ENCODE peak calls at places on chromosomes 5 and 9, in five cellular contexts. One of them, this sample, is unnamed.

GRCh38 chr9:117552811-117553210 is 138.0 kb upstream of the ASTN2 start:
- DNase-seq in CD8-positive, alpha-beta memory T cell: no peak
- DNase-seq in heart left ventricle: no peak
- DNase-seq in sigmoid colon: no peak
- DNase-seq in mucosa of descending colon: no peak
- DNase-seq in this sample: no peak

GRCh38 chr9:81183763-81184162 is 505.6 kb downstream of the TLE1 start:
- DNase-seq in CD8-positive, alpha-beta memory T cell: no peak
- DNase-seq in heart left ventricle: no peak
- DNase-seq in sigmoid colon: no peak
- DNase-seq in mucosa of descending colon: no peak
- DNase-seq in this sample: no peak

GRCh38 chr5:77638763-77639451 is 394 bp upstream of the OTP start:
- DNase-seq in CD8-positive, alpha-beta memory T cell: no peak
- DNase-seq in heart left ventricle: no peak
- DNase-seq in sigmoid colon: no peak
- DNase-seq in mucosa of descending colon: no peak
- DNase-seq in this sample: no peak

GRCh38 chr5:129101794-129102193 is 7.2 kb downstream of the ISOC1 start:
- DNase-seq in CD8-positive, alpha-beta memory T cell: no peak
- DNase-seq in heart left ventricle: no peak
- DNase-seq in sigmoid colon: no peak
- DNase-seq in mucosa of descending colon: no peak
- DNase-seq in this sample: no peak

GRCh38 chr9:4238522-4238921 is 61.3 kb downstream of the GLIS3 start:
- DNase-seq in CD8-positive, alpha-beta memory T cell: no peak
- DNase-seq in heart left ventricle: no peak
- DNase-seq in sigmoid colon: no peak
- DNase-seq in mucosa of descending colon: no peak
- DNase-seq in this sample: no peak

GRCh38 chr9:38687389-38687842 is 32.5 kb downstream of the FAM240B start:
- DNase-seq in CD8-positive, alpha-beta memory T cell: peak
- DNase-seq in heart left ventricle: no peak
- DNase-seq in sigmoid colon: peak
- DNase-seq in mucosa of descending colon: peak
- DNase-seq in this sample: peak

GRCh38 chr5:145110826-145111225 is 724.3 kb downstream of the PRELID2 start:
- DNase-seq in CD8-positive, alpha-beta memory T cell: no peak
- DNase-seq in heart left ventricle: no peak
- DNase-seq in sigmoid colon: no peak
- DNase-seq in mucosa of descending colon: no peak
- DNase-seq in this sample: no peak

GRCh38 chr5:181159286-181160143 is 12.1 kb downstream of the OR2V2 start:
- DNase-seq in CD8-positive, alpha-beta memory T cell: peak
- DNase-seq in heart left ventricle: peak
- DNase-seq in sigmoid colon: peak
- DNase-seq in mucosa of descending colon: peak
- DNase-seq in this sample: peak

GRCh38 chr5:142680605-142681259 is 5.2 kb downstream of the FGF1 start:
- DNase-seq in CD8-positive, alpha-beta memory T cell: no peak
- DNase-seq in heart left ventricle: no peak
- DNase-seq in sigmoid colon: no peak
- DNase-seq in mucosa of descending colon: peak
- DNase-seq in this sample: no peak

GRCh38 chr5:90356612-90357011 is 52.9 kb downstream of the CETN3 start:
- DNase-seq in CD8-positive, alpha-beta memory T cell: no peak
- DNase-seq in heart left ventricle: no peak
- DNase-seq in sigmoid colon: no peak
- DNase-seq in mucosa of descending colon: no peak
- DNase-seq in this sample: no peak

GRCh38 chr5:92775711-92776615 is 805.1 kb downstream of the NR2F1-AS1 start:
- DNase-seq in CD8-positive, alpha-beta memory T cell: no peak
- DNase-seq in heart left ventricle: no peak
- DNase-seq in sigmoid colon: no peak
- DNase-seq in mucosa of descending colon: no peak
- DNase-seq in this sample: no peak

GRCh38 chr5:90134892-90135291 is 274.7 kb downstream of the CETN3 start:
- DNase-seq in CD8-positive, alpha-beta memory T cell: no peak
- DNase-seq in heart left ventricle: peak
- DNase-seq in sigmoid colon: peak
- DNase-seq in mucosa of descending colon: peak
- DNase-seq in this sample: no peak

GRCh38 chr9:29150606-29151005 is 1577.3 kb upstream of the C9orf72 start:
- DNase-seq in CD8-positive, alpha-beta memory T cell: no peak
- DNase-seq in heart left ventricle: no peak
- DNase-seq in sigmoid colon: no peak
- DNase-seq in mucosa of descending colon: no peak
- DNase-seq in this sample: no peak

GRCh38 chr5:126101901-126102300 is 321.3 kb upstream of the GRAMD2B start:
- DNase-seq in CD8-positive, alpha-beta memory T cell: no peak
- DNase-seq in heart left ventricle: no peak
- DNase-seq in sigmoid colon: no peak
- DNase-seq in mucosa of descending colon: no peak
- DNase-seq in this sample: no peak

GRCh38 chr5:65855758-65856157 is 70.6 kb upstream of the ERBIN start:
- DNase-seq in CD8-positive, alpha-beta memory T cell: no peak
- DNase-seq in heart left ventricle: no peak
- DNase-seq in sigmoid colon: no peak
- DNase-seq in mucosa of descending colon: no peak
- DNase-seq in this sample: no peak

GRCh38 chr9:136591191-136591752 is 45.4 kb upstream of the NOTCH1 start:
- DNase-seq in CD8-positive, alpha-beta memory T cell: no peak
- DNase-seq in heart left ventricle: no peak
- DNase-seq in sigmoid colon: no peak
- DNase-seq in mucosa of descending colon: no peak
- DNase-seq in this sample: no peak

GRCh38 chr9:96460877-96461276 is 10.9 kb downstream of the HABP4 start:
- DNase-seq in CD8-positive, alpha-beta memory T cell: no peak
- DNase-seq in heart left ventricle: no peak
- DNase-seq in sigmoid colon: no peak
- DNase-seq in mucosa of descending colon: no peak
- DNase-seq in this sample: no peak

GRCh38 chr5:7372399-7372798 is 23.5 kb upstream of the ADCY2 start:
- DNase-seq in CD8-positive, alpha-beta memory T cell: no peak
- DNase-seq in heart left ventricle: no peak
- DNase-seq in sigmoid colon: no peak
- DNase-seq in mucosa of descending colon: no peak
- DNase-seq in this sample: no peak

GRCh38 chr5:173454381-173454763 is 126.2 kb upstream of the STC2 start:
- DNase-seq in CD8-positive, alpha-beta memory T cell: no peak
- DNase-seq in heart left ventricle: no peak
- DNase-seq in sigmoid colon: no peak
- DNase-seq in mucosa of descending colon: no peak
- DNase-seq in this sample: no peak

GRCh38 chr5:42059291-42059690 is 134.2 kb downstream of the FBXO4 start:
- DNase-seq in CD8-positive, alpha-beta memory T cell: no peak
- DNase-seq in heart left ventricle: no peak
- DNase-seq in sigmoid colon: no peak
- DNase-seq in mucosa of descending colon: no peak
- DNase-seq in this sample: no peak

GRCh38 chr5:38466444-38467189 is 89.8 kb downstream of the LIFR start:
- DNase-seq in CD8-positive, alpha-beta memory T cell: no peak
- DNase-seq in heart left ventricle: peak
- DNase-seq in sigmoid colon: peak
- DNase-seq in mucosa of descending colon: peak
- DNase-seq in this sample: no peak

GRCh38 chr5:91162534-91163381 is 220.4 kb downstream of the ARRDC3 start:
- DNase-seq in CD8-positive, alpha-beta memory T cell: peak
- DNase-seq in heart left ventricle: peak
- DNase-seq in sigmoid colon: peak
- DNase-seq in mucosa of descending colon: peak
- DNase-seq in this sample: peak

GRCh38 chr5:45508155-45508554 is 188.0 kb downstream of the HCN1 start:
- DNase-seq in CD8-positive, alpha-beta memory T cell: no peak
- DNase-seq in heart left ventricle: no peak
- DNase-seq in sigmoid colon: no peak
- DNase-seq in mucosa of descending colon: no peak
- DNase-seq in this sample: no peak

GRCh38 chr9:89015330-89015729 is 24.1 kb downstream of the S1PR3 start:
- DNase-seq in CD8-positive, alpha-beta memory T cell: no peak
- DNase-seq in heart left ventricle: no peak
- DNase-seq in sigmoid colon: no peak
- DNase-seq in mucosa of descending colon: no peak
- DNase-seq in this sample: no peak

GRCh38 chr5:72282878-72283277 is 37.2 kb downstream of the MRPS27 start:
- DNase-seq in CD8-positive, alpha-beta memory T cell: no peak
- DNase-seq in heart left ventricle: no peak
- DNase-seq in sigmoid colon: no peak
- DNase-seq in mucosa of descending colon: no peak
- DNase-seq in this sample: no peak

GRCh38 chr5:154642499-154643245 is 112.5 kb upstream of the LARP1 start:
- DNase-seq in CD8-positive, alpha-beta memory T cell: no peak
- DNase-seq in heart left ventricle: no peak
- DNase-seq in sigmoid colon: no peak
- DNase-seq in mucosa of descending colon: no peak
- DNase-seq in this sample: no peak

GRCh38 chr5:134873494-134873893 is 677 bp upstream of the TXNDC15 start:
- DNase-seq in CD8-positive, alpha-beta memory T cell: no peak
- DNase-seq in heart left ventricle: no peak
- DNase-seq in sigmoid colon: no peak
- DNase-seq in mucosa of descending colon: no peak
- DNase-seq in this sample: no peak

GRCh38 chr9:120619751-120620655 is 40.0 kb upstream of the CDK5RAP2 start:
- DNase-seq in CD8-positive, alpha-beta memory T cell: peak
- DNase-seq in heart left ventricle: peak
- DNase-seq in sigmoid colon: no peak
- DNase-seq in mucosa of descending colon: peak
- DNase-seq in this sample: peak

GRCh38 chr9:128190516-128191405 is 611 bp downstream of the CIZ1 start:
- DNase-seq in CD8-positive, alpha-beta memory T cell: no peak
- DNase-seq in heart left ventricle: peak
- DNase-seq in sigmoid colon: no peak
- DNase-seq in mucosa of descending colon: peak
- DNase-seq in this sample: no peak

GRCh38 chr5:152271420-152271819 is 133.7 kb downstream of the NMUR2 start:
- DNase-seq in CD8-positive, alpha-beta memory T cell: no peak
- DNase-seq in heart left ventricle: peak
- DNase-seq in sigmoid colon: no peak
- DNase-seq in mucosa of descending colon: no peak
- DNase-seq in this sample: peak

GRCh38 chr5:33415811-33416354 is 24.9 kb upstream of the TARS1 start:
- DNase-seq in CD8-positive, alpha-beta memory T cell: no peak
- DNase-seq in heart left ventricle: no peak
- DNase-seq in sigmoid colon: no peak
- DNase-seq in mucosa of descending colon: no peak
- DNase-seq in this sample: no peak

GRCh38 chr5:150137168-150137957 is 18.3 kb downstream of the PDGFRB start:
- DNase-seq in CD8-positive, alpha-beta memory T cell: no peak
- DNase-seq in heart left ventricle: no peak
- DNase-seq in sigmoid colon: no peak
- DNase-seq in mucosa of descending colon: no peak
- DNase-seq in this sample: no peak

GRCh38 chr5:66987126-66987525 is 209.5 kb downstream of the CD180 start:
- DNase-seq in CD8-positive, alpha-beta memory T cell: no peak
- DNase-seq in heart left ventricle: no peak
- DNase-seq in sigmoid colon: no peak
- DNase-seq in mucosa of descending colon: no peak
- DNase-seq in this sample: no peak

GRCh38 chr5:82493217-82493616 is 215.1 kb upstream of the RPS23 start:
- DNase-seq in CD8-positive, alpha-beta memory T cell: no peak
- DNase-seq in heart left ventricle: no peak
- DNase-seq in sigmoid colon: no peak
- DNase-seq in mucosa of descending colon: no peak
- DNase-seq in this sample: no peak

GRCh38 chr9:114954986-114955623 is 24.7 kb upstream of the TNFSF8 start:
- DNase-seq in CD8-positive, alpha-beta memory T cell: no peak
- DNase-seq in heart left ventricle: no peak
- DNase-seq in sigmoid colon: no peak
- DNase-seq in mucosa of descending colon: no peak
- DNase-seq in this sample: no peak

GRCh38 chr5:88786217-88786560 is 96.8 kb downstream of the MEF2C start:
- DNase-seq in CD8-positive, alpha-beta memory T cell: no peak
- DNase-seq in heart left ventricle: no peak
- DNase-seq in sigmoid colon: no peak
- DNase-seq in mucosa of descending colon: no peak
- DNase-seq in this sample: no peak
- H3K4me3 ChIP-seq in CD8-positive, alpha-beta memory T cell: no peak
- H3K4me3 ChIP-seq in heart left ventricle: peak
- H3K4me3 ChIP-seq in sigmoid colon: peak
- H3K4me3 ChIP-seq in mucosa of descending colon: no peak
- H3K4me3 ChIP-seq in this sample: no peak

GRCh38 chr5:88236866-88237642 is 31.6 kb downstream of the TMEM161B start:
- DNase-seq in CD8-positive, alpha-beta memory T cell: no peak
- DNase-seq in heart left ventricle: no peak
- DNase-seq in sigmoid colon: no peak
- DNase-seq in mucosa of descending colon: no peak
- DNase-seq in this sample: no peak
- H3K4me3 ChIP-seq in CD8-positive, alpha-beta memory T cell: no peak
- H3K4me3 ChIP-seq in heart left ventricle: no peak
- H3K4me3 ChIP-seq in sigmoid colon: no peak
- H3K4me3 ChIP-seq in mucosa of descending colon: no peak
- H3K4me3 ChIP-seq in this sample: no peak

DNA sequence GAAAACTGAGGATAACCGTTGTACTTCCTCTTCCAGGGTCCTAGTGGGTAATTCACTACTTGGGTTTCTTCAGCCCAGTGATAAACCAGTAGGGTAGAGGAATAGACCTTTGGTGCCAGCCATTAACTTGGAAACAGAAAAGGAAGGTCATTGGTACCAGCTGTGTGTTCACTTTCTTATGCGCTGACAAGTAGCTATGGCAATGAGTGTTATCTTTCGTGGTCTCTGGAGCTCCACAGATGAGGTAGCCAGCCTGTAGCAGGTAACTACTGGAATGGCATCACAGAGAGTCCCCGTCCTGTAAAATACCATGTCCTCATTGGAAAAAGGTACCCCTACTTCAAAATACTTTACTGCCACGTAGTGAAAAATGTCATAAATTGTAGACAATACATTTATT is 2.3 kb downstream of the UHRF2 start:
- DNase-seq in CD8-positive, alpha-beta memory T cell: no peak
- DNase-seq in heart left ventricle: no peak
- DNase-seq in sigmoid colon: no peak
- DNase-seq in mucosa of descending colon: no peak
- DNase-seq in this sample: no peak
- H3K4me3 ChIP-seq in CD8-positive, alpha-beta memory T cell: no peak
- H3K4me3 ChIP-seq in heart left ventricle: peak
- H3K4me3 ChIP-seq in sigmoid colon: no peak
- H3K4me3 ChIP-seq in mucosa of descending colon: no peak
- H3K4me3 ChIP-seq in this sample: peak

GRCh38 chr5:1108008-1108864 is 3.6 kb downstream of the SLC12A7 start:
- DNase-seq in CD8-positive, alpha-beta memory T cell: no peak
- DNase-seq in heart left ventricle: no peak
- DNase-seq in sigmoid colon: no peak
- DNase-seq in mucosa of descending colon: no peak
- DNase-seq in this sample: no peak

GRCh38 chr5:1108865-1109174 is 3.0 kb downstream of the SLC12A7 start:
- DNase-seq in CD8-positive, alpha-beta memory T cell: no peak
- DNase-seq in heart left ventricle: no peak
- DNase-seq in sigmoid colon: no peak
- DNase-seq in mucosa of descending colon: no peak
- DNase-seq in this sample: no peak

GRCh38 chr5:1110260-1110929 is 1.5 kb downstream of the SLC12A7 start:
- DNase-seq in CD8-positive, alpha-beta memory T cell: no peak
- DNase-seq in heart left ventricle: no peak
- DNase-seq in sigmoid colon: no peak
- DNase-seq in mucosa of descending colon: peak
- DNase-seq in this sample: no peak

GRCh38 chr5:1110930-1111726 is 735 bp downstream of the SLC12A7 start:
- DNase-seq in CD8-positive, alpha-beta memory T cell: peak
- DNase-seq in heart left ventricle: peak
- DNase-seq in sigmoid colon: no peak
- DNase-seq in mucosa of descending colon: peak
- DNase-seq in this sample: no peak

GRCh38 chr5:1109542-1110259 is 2.2 kb downstream of the SLC12A7 start:
- DNase-seq in CD8-positive, alpha-beta memory T cell: no peak
- DNase-seq in heart left ventricle: no peak
- DNase-seq in sigmoid colon: no peak
- DNase-seq in mucosa of descending colon: no peak
- DNase-seq in this sample: no peak
- H3K4me3 ChIP-seq in CD8-positive, alpha-beta memory T cell: no peak
- H3K4me3 ChIP-seq in heart left ventricle: peak
- H3K4me3 ChIP-seq in sigmoid colon: peak
- H3K4me3 ChIP-seq in mucosa of descending colon: no peak
- H3K4me3 ChIP-seq in this sample: no peak

This sample was measured in CD4-positive, alpha-beta memory T cell.